ENCODE peak calls at places on chromosomes 16 and 17, in ten cellular contexts. One of them, this sample, is unnamed.

GRCh38 chr16:23903001-23903414 is 67.2 kb downstream of the PRKCB start:
- DNase-seq in HCT116: no peak
- DNase-seq in vagina: no peak
- DNase-seq in aorta: no peak
- DNase-seq in transverse colon: no peak
- DNase-seq in heart right ventricle: no peak
- DNase-seq in endodermal cell: no peak
- DNase-seq in sigmoid colon: no peak
- DNase-seq in GM23248: peak
- DNase-seq in hepatocyte: no peak
- DNase-seq in this sample: no peak

GRCh38 chr16:79677799-79678525 is 77.4 kb upstream of the MAF start:
- DNase-seq in transverse colon: no peak
- DNase-seq in heart right ventricle: no peak
- DNase-seq in sigmoid colon: no peak
- DNase-seq in HCT116: no peak
- DNase-seq in GM23248: no peak
- DNase-seq in endodermal cell: no peak
- DNase-seq in aorta: no peak
- DNase-seq in hepatocyte: no peak
- DNase-seq in vagina: no peak
- DNase-seq in this sample: no peak

GRCh38 chr17:2241823-2242222 is 61.8 kb downstream of the SMG6 start:
- DNase-seq in transverse colon: no peak
- DNase-seq in endodermal cell: no peak
- DNase-seq in heart right ventricle: no peak
- DNase-seq in vagina: no peak
- DNase-seq in HCT116: no peak
- DNase-seq in hepatocyte: no peak
- DNase-seq in sigmoid colon: no peak
- DNase-seq in GM23248: peak
- DNase-seq in aorta: no peak
- DNase-seq in this sample: no peak

GRCh38 chr16:12362482-12363458 is 386.2 kb downstream of the SNX29 start:
- DNase-seq in endodermal cell: no peak
- DNase-seq in sigmoid colon: peak
- DNase-seq in hepatocyte: no peak
- DNase-seq in GM23248: peak
- DNase-seq in HCT116: no peak
- DNase-seq in vagina: no peak
- DNase-seq in transverse colon: no peak
- DNase-seq in aorta: no peak
- DNase-seq in heart right ventricle: peak
- DNase-seq in this sample: peak

GRCh38 chr17:60506312-60506711 is 19.7 kb downstream of the APPBP2 start:
- DNase-seq in HCT116: no peak
- DNase-seq in vagina: no peak
- DNase-seq in sigmoid colon: no peak
- DNase-seq in aorta: no peak
- DNase-seq in endodermal cell: no peak
- DNase-seq in GM23248: peak
- DNase-seq in hepatocyte: peak
- DNase-seq in heart right ventricle: no peak
- DNase-seq in transverse colon: no peak
- DNase-seq in this sample: no peak

GRCh38 chr16:81415757-81416156 is 28.9 kb upstream of the CMIP start:
- DNase-seq in sigmoid colon: no peak
- DNase-seq in hepatocyte: no peak
- DNase-seq in aorta: no peak
- DNase-seq in HCT116: no peak
- DNase-seq in transverse colon: no peak
- DNase-seq in GM23248: no peak
- DNase-seq in heart right ventricle: no peak
- DNase-seq in vagina: no peak
- DNase-seq in endodermal cell: peak
- DNase-seq in this sample: no peak

GRCh38 chr17:79482719-79483118 is 128.1 kb downstream of the RBFOX3 start:
- DNase-seq in sigmoid colon: no peak
- DNase-seq in heart right ventricle: no peak
- DNase-seq in endodermal cell: peak
- DNase-seq in GM23248: no peak
- DNase-seq in vagina: no peak
- DNase-seq in HCT116: no peak
- DNase-seq in hepatocyte: no peak
- DNase-seq in aorta: no peak
- DNase-seq in transverse colon: no peak
- DNase-seq in this sample: no peak

GRCh38 chr16:23504453-23505179 is 5.7 kb downstream of the GGA2 start:
- DNase-seq in aorta: peak
- DNase-seq in heart right ventricle: peak
- DNase-seq in vagina: no peak
- DNase-seq in HCT116: peak
- DNase-seq in sigmoid colon: peak
- DNase-seq in GM23248: peak
- DNase-seq in hepatocyte: peak
- DNase-seq in endodermal cell: peak
- DNase-seq in transverse colon: peak
- DNase-seq in this sample: no peak

DNA sequence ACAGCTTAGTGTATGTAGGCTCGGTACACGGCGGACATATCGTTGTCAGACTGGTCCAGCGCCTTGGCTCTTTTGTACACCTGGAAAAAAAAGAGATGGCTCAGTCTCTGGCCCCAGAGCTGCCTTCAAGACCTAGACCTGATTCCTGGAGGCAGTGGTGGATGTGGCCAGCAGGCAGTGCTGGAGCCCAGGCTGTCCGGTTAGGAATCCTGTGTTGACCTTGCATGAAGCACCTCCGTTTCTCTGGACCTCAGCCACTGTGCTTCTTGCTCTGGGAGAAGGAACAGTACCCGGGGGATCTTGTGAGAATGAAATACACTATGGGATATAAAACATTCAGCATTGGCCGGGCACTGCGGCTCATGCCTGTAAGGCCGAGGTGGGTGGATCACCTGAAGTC is 2.8 kb upstream of the ROGDI start:
- DNase-seq in aorta: no peak
- DNase-seq in endodermal cell: no peak
- DNase-seq in transverse colon: no peak
- DNase-seq in vagina: no peak
- DNase-seq in hepatocyte: no peak
- DNase-seq in sigmoid colon: no peak
- DNase-seq in GM23248: no peak
- DNase-seq in heart right ventricle: peak
- DNase-seq in HCT116: no peak
- DNase-seq in this sample: no peak
- H3K27ac ChIP-seq in aorta: no peak
- H3K27ac ChIP-seq in endodermal cell: no peak
- H3K27ac ChIP-seq in transverse colon: no peak
- H3K27ac ChIP-seq in vagina: no peak
- H3K27ac ChIP-seq in hepatocyte: peak
- H3K27ac ChIP-seq in sigmoid colon: no peak
- H3K27ac ChIP-seq in GM23248: no peak
- H3K27ac ChIP-seq in heart right ventricle: peak
- H3K27ac ChIP-seq in HCT116: no peak
- H3K27ac ChIP-seq in this sample: no peak

GRCh38 chr17:55644346-55644745 is 78.3 kb downstream of the TMEM100 start:
- DNase-seq in vagina: no peak
- DNase-seq in HCT116: no peak
- DNase-seq in endodermal cell: no peak
- DNase-seq in heart right ventricle: no peak
- DNase-seq in hepatocyte: no peak
- DNase-seq in transverse colon: no peak
- DNase-seq in GM23248: no peak
- DNase-seq in sigmoid colon: no peak
- DNase-seq in aorta: no peak
- DNase-seq in this sample: no peak

GRCh38 chr17:55645361-55645760 is 77.3 kb downstream of the TMEM100 start:
- DNase-seq in GM23248: no peak
- DNase-seq in HCT116: no peak
- DNase-seq in aorta: no peak
- DNase-seq in vagina: no peak
- DNase-seq in sigmoid colon: no peak
- DNase-seq in endodermal cell: no peak
- DNase-seq in heart right ventricle: no peak
- DNase-seq in hepatocyte: no peak
- DNase-seq in transverse colon: no peak
- DNase-seq in this sample: no peak

GRCh38 chr17:55639096-55639495 is 83.6 kb downstream of the TMEM100 start:
- DNase-seq in transverse colon: no peak
- DNase-seq in sigmoid colon: no peak
- DNase-seq in endodermal cell: peak
- DNase-seq in hepatocyte: no peak
- DNase-seq in heart right ventricle: no peak
- DNase-seq in HCT116: no peak
- DNase-seq in GM23248: no peak
- DNase-seq in vagina: no peak
- DNase-seq in aorta: no peak
- DNase-seq in this sample: no peak

GRCh38 chr17:55642741-55643140 is 79.9 kb downstream of the TMEM100 start:
- DNase-seq in heart right ventricle: no peak
- DNase-seq in sigmoid colon: no peak
- DNase-seq in endodermal cell: no peak
- DNase-seq in aorta: no peak
- DNase-seq in GM23248: no peak
- DNase-seq in transverse colon: no peak
- DNase-seq in hepatocyte: no peak
- DNase-seq in HCT116: no peak
- DNase-seq in vagina: no peak
- DNase-seq in this sample: no peak

DNA sequence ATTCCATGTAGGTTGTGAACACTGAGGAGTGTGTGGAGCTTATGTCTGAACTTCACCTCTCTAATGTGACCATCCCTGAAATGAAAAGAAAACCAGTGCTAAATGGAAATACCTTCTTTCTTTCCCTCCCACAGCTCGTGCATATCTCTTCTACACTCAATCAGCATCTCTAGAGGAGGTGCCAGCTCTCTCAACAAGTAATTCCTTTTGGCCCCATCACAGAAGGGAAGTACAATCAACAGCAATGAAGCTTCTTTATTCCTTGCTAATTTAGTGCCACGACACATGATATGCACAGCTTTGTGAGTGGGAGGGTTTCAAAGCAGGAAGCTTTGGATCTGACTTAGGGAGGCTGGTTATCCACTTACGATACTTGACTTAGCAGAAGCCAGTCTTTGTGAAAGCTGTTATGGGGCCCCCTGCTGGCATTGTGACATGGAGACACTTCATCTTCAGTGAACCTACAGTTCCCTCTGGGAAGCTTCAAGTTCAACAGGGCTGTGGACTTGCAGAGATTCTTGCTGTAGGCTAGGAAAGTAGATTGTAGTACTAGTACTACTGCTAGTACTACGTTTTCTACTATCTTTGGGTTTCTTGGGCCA is 81.0 kb downstream of the TMEM100 start:
- DNase-seq in aorta: no peak
- DNase-seq in HCT116: peak
- DNase-seq in vagina: no peak
- DNase-seq in endodermal cell: peak
- DNase-seq in GM23248: peak
- DNase-seq in heart right ventricle: peak
- DNase-seq in transverse colon: peak
- DNase-seq in sigmoid colon: peak
- DNase-seq in hepatocyte: peak
- DNase-seq in this sample: peak
- H3K27ac ChIP-seq in aorta: no peak
- H3K27ac ChIP-seq in HCT116: no peak
- H3K27ac ChIP-seq in vagina: no peak
- H3K27ac ChIP-seq in endodermal cell: no peak
- H3K27ac ChIP-seq in GM23248: no peak
- H3K27ac ChIP-seq in heart right ventricle: no peak
- H3K27ac ChIP-seq in transverse colon: no peak
- H3K27ac ChIP-seq in sigmoid colon: no peak
- H3K27ac ChIP-seq in hepatocyte: no peak
- H3K27ac ChIP-seq in this sample: no peak

DNA sequence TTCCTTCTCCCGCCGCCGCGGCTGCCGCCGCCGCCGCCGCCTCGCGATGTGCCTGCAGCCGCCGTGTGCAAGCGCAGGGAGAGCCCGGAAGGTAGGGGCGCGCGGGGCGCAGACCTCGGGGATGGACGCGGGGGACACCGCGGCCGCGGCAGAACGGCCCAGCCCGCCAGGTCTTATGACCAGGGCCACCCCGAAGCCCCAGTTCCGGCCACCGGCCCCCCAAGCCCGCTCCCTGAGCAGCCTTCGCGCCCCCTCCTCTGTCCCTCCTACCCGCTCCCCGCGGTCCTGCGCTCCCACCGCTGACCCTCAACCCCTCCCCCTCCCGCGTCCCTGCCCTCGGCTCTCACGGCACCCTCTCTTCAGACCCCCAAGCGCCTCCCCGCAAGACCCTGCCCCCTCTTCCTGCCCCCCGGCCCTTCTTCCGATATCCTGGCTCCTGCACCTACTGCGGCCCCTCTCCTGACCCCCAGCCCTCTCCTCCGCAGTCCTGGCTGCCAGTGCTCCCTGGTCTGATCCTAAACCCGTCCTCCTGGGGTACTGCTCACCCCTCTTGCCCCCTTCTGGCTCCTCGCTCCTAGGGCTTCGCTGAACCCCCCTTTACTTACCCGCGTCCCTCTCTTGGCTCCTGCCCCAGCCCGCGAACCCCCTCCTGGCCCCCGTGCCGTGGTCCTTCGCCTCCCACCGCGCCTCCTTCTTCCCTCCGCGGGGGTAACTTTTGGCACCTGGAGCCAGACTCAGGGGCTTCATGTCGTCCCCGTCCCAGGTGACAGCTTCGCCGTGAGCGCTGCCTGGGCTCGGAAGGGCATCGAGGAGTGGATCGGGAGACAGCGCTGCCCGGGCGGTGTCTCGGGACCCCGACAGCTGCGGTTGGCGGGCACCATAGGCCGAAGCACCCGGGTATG is 714 bp downstream of the NKD1 start:
- DNase-seq in aorta: peak
- DNase-seq in sigmoid colon: peak
- DNase-seq in vagina: no peak
- DNase-seq in GM23248: peak
- DNase-seq in transverse colon: no peak
- DNase-seq in HCT116: no peak
- DNase-seq in hepatocyte: no peak
- DNase-seq in endodermal cell: no peak
- DNase-seq in heart right ventricle: no peak
- DNase-seq in this sample: no peak
- H3K27ac ChIP-seq in aorta: peak
- H3K27ac ChIP-seq in sigmoid colon: peak
- H3K27ac ChIP-seq in vagina: peak
- H3K27ac ChIP-seq in GM23248: no peak
- H3K27ac ChIP-seq in transverse colon: peak
- H3K27ac ChIP-seq in HCT116: no peak
- H3K27ac ChIP-seq in hepatocyte: no peak
- H3K27ac ChIP-seq in endodermal cell: peak
- H3K27ac ChIP-seq in heart right ventricle: no peak
- H3K27ac ChIP-seq in this sample: no peak

GRCh38 chr17:50902768-50903353 is 36.7 kb upstream of the TOB1 start:
- DNase-seq in heart right ventricle: no peak
- DNase-seq in endodermal cell: peak
- DNase-seq in hepatocyte: no peak
- DNase-seq in aorta: no peak
- DNase-seq in sigmoid colon: no peak
- DNase-seq in GM23248: no peak
- DNase-seq in transverse colon: no peak
- DNase-seq in HCT116: no peak
- DNase-seq in vagina: no peak
- DNase-seq in this sample: no peak

GRCh38 chr17:50904522-50905459 is 38.6 kb upstream of the TOB1 start:
- DNase-seq in transverse colon: peak
- DNase-seq in HCT116: no peak
- DNase-seq in aorta: peak
- DNase-seq in hepatocyte: peak
- DNase-seq in GM23248: peak
- DNase-seq in vagina: no peak
- DNase-seq in endodermal cell: peak
- DNase-seq in heart right ventricle: no peak
- DNase-seq in sigmoid colon: peak
- DNase-seq in this sample: peak

GRCh38 chr17:50906443-50906842 is 40.3 kb upstream of the TOB1 start:
- DNase-seq in hepatocyte: no peak
- DNase-seq in vagina: no peak
- DNase-seq in sigmoid colon: no peak
- DNase-seq in endodermal cell: peak
- DNase-seq in HCT116: no peak
- DNase-seq in heart right ventricle: no peak
- DNase-seq in aorta: peak
- DNase-seq in transverse colon: no peak
- DNase-seq in GM23248: no peak
- DNase-seq in this sample: no peak

GRCh38 chr17:50903604-50904521 is 37.7 kb upstream of the TOB1 start:
- DNase-seq in GM23248: peak
- DNase-seq in heart right ventricle: no peak
- DNase-seq in transverse colon: no peak
- DNase-seq in vagina: no peak
- DNase-seq in sigmoid colon: no peak
- DNase-seq in endodermal cell: no peak
- DNase-seq in aorta: no peak
- DNase-seq in hepatocyte: no peak
- DNase-seq in HCT116: no peak
- DNase-seq in this sample: no peak

GRCh38 chr17:50905460-50905803 is 39.3 kb upstream of the TOB1 start:
- DNase-seq in heart right ventricle: no peak
- DNase-seq in GM23248: no peak
- DNase-seq in aorta: no peak
- DNase-seq in sigmoid colon: no peak
- DNase-seq in transverse colon: no peak
- DNase-seq in vagina: no peak
- DNase-seq in HCT116: no peak
- DNase-seq in endodermal cell: peak
- DNase-seq in hepatocyte: peak
- DNase-seq in this sample: no peak
- H3K27ac ChIP-seq in heart right ventricle: peak
- H3K27ac ChIP-seq in GM23248: no peak
- H3K27ac ChIP-seq in aorta: peak
- H3K27ac ChIP-seq in sigmoid colon: peak
- H3K27ac ChIP-seq in transverse colon: peak
- H3K27ac ChIP-seq in vagina: peak
- H3K27ac ChIP-seq in HCT116: no peak
- H3K27ac ChIP-seq in endodermal cell: peak
- H3K27ac ChIP-seq in hepatocyte: peak
- H3K27ac ChIP-seq in this sample: peak

This sample was measured in caudate nucleus.